ENCODE peak calls at places on chromosomes 11 and 22, in four cellular contexts. D is IMR-90, T is fibroblast of lung, R is Caco-2. B is an unnamed sample.

GRCh38 chr22:27251563-27251962 is 550.0 kb downstream of the MN1 start:
- DNase-seq in D (no peak), T (no peak), R (no peak), B (no peak)

GRCh38 chr22:38504731-38505594 is 1.1 kb downstream of the DDX17 start:
- DNase-seq in D (peak), T (peak), R (peak), B (peak)

GRCh38 chr11:65356394-65356972 is 1.9 kb downstream of the TIGD3 start:
- DNase-seq in D (no peak), T (no peak), R (no peak), B (no peak)

GRCh38 chr11:9787260-9787659 is 123.4 kb downstream of the SWAP70 start:
- DNase-seq in D (no peak), T (peak), R (no peak), B (peak)

GRCh38 chr11:70603756-70604211 is 205.5 kb downstream of the CTTN start:
- DNase-seq in D (no peak), T (no peak), R (no peak), B (peak)

GRCh38 chr11:100467821-100468508 is 219.1 kb upstream of the ARHGAP42 start:
- DNase-seq in D (no peak), T (no peak), R (no peak), B (no peak)

GRCh38 chr11:44987506-44987905 is 36.8 kb upstream of the TP53I11 start:
- DNase-seq in D (no peak), T (no peak), R (no peak), B (no peak)

GRCh38 chr22:25492162-25492561 is 72.3 kb upstream of the GRK3 start:
- DNase-seq in D (no peak), T (no peak), R (no peak), B (no peak)

GRCh38 chr11:69892237-69892985 is 73.2 kb upstream of the FGF3 start:
- DNase-seq in D (no peak), T (no peak), R (no peak), B (no peak)

GRCh38 chr11:6703247-6704063 is 20.3 kb upstream of the MRPL17 start:
- DNase-seq in D (peak), T (peak), R (peak), B (peak)

GRCh38 chr22:47591709-47592108 is 829.3 kb downstream of the TBC1D22A start:
- DNase-seq in D (no peak), T (no peak), R (no peak), B (no peak)

GRCh38 chr11:124446926-124447325 is 1.4 kb upstream of the OR8B8 start:
- DNase-seq in D (peak), T (peak), R (no peak), B (no peak)

GRCh38 chr11:113048820-113049555 is 87.8 kb downstream of the NCAM1 start:
- DNase-seq in D (no peak), T (peak), R (no peak), B (peak)

GRCh38 chr11:113849713-113850112 is 25.7 kb downstream of the USP28 start:
- DNase-seq in D (no peak), T (no peak), R (no peak), B (no peak)

GRCh38 chr11:117511981-117512448 is 184.4 kb downstream of the CEP164 start:
- DNase-seq in D (no peak), T (no peak), R (peak), B (no peak)

GRCh38 chr11:129453293-129453721 is 77.7 kb downstream of the BARX2 start:
- DNase-seq in D (no peak), T (no peak), R (no peak), B (no peak)

GRCh38 chr22:39234867-39235687 is 9.7 kb downstream of the PDGFB start:
- DNase-seq in D (no peak), T (no peak), R (no peak), B (no peak)

GRCh38 chr22:26580240-26580962 is 9.5 kb downstream of the TPST2 start:
- DNase-seq in D (no peak), T (no peak), R (no peak), B (no peak)

GRCh38 chr22:26770624-26771023 is 113.2 kb downstream of the MIAT start:
- DNase-seq in D (peak), T (peak), R (no peak), B (peak)

GRCh38 chr11:65854161-65854592 is 3.8 kb downstream of the CFL1 start:
- DNase-seq in D (no peak), T (no peak), R (peak), B (no peak)

GRCh38 chr11:122793500-122793899 is 44.8 kb upstream of the CRTAM start:
- DNase-seq in D (peak), T (no peak), R (no peak), B (no peak)

GRCh38 chr11:846496-847098 is 3.9 kb downstream of the TSPAN4 start:
- DNase-seq in D (peak), T (no peak), R (no peak), B (peak)

GRCh38 chr11:107050126-107050525 is 31.9 kb upstream of the GUCY1A2 start:
- DNase-seq in D (no peak), T (peak), R (no peak), B (no peak)

GRCh38 chr11:114263510-114264170 is 32.6 kb upstream of the NNMT start:
- DNase-seq in D (no peak), T (no peak), R (no peak), B (no peak)

GRCh38 chr11:8087185-8087584 is 6.2 kb downstream of the TUB start:
- DNase-seq in D (no peak), T (no peak), R (no peak), B (no peak)

GRCh38 chr11:8086571-8086970 is 5.6 kb downstream of the TUB start:
- DNase-seq in D (no peak), T (no peak), R (no peak), B (no peak)

GRCh38 chr11:8084352-8084751 is 3.3 kb downstream of the TUB start:
- DNase-seq in D (no peak), T (no peak), R (no peak), B (no peak)

GRCh38 chr11:8085006-8085645 is 4.1 kb downstream of the TUB start:
- DNase-seq in D (no peak), T (no peak), R (no peak), B (no peak)

DNA sequence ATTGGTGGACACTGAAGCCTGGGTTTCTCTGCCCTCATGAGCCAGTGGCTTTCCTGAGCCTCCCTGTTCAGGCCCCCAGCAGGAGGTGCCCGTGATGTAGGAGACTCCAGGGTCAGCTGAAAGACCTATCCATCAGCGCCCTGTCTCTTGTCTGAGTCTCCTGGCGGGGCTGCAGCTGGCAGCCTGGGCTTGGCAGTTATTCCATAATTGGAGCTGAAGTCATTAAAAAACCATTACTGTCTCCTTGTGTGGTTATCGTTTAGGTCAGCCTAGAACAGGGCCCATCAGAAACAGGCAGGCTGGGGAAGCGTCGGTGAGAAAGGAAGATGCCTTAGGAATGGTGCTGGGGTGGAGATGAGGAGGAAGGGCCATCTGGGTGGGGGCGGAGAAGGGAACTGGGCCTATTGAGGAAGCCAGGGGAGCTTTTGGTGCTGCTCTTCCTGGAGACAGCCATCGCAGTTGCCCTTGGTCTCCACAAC is 5.0 kb downstream of the TUB start:
- DNase-seq in D (peak), T (peak), R (no peak), B (no peak)
- TF ChIP-seq CTCF in D (no peak), T (no peak), R (no peak), B (no peak)

GRCh38 chr11:33052241-33052640 is 12.9 kb downstream of the TCP11L1 start:
- DNase-seq in D (no peak), T (no peak), R (no peak), B (no peak)
- H3K4me3 ChIP-seq in D (no peak), T (no peak), R (no peak), B (no peak)

GRCh38 chr11:2737876-2738275 is 38.1 kb upstream of the KCNQ1OT1 start:
- DNase-seq in D (no peak), T (peak), R (no peak), B (peak)

GRCh38 chr11:2738551-2739431 is 39.0 kb upstream of the KCNQ1OT1 start:
- DNase-seq in D (no peak), T (no peak), R (no peak), B (no peak)

GRCh38 chr11:2735053-2735589 is 35.3 kb upstream of the KCNQ1OT1 start:
- DNase-seq in D (no peak), T (no peak), R (no peak), B (no peak)

GRCh38 chr11:2736577-2737225 is 36.9 kb upstream of the KCNQ1OT1 start:
- DNase-seq in D (no peak), T (no peak), R (no peak), B (no peak)

GRCh38 chr11:2737226-2737590 is 37.4 kb upstream of the KCNQ1OT1 start:
- DNase-seq in D (no peak), T (no peak), R (no peak), B (no peak)
- TF ChIP-seq CTCF in D (no peak), T (no peak), R (no peak), B (no peak)

DNA sequence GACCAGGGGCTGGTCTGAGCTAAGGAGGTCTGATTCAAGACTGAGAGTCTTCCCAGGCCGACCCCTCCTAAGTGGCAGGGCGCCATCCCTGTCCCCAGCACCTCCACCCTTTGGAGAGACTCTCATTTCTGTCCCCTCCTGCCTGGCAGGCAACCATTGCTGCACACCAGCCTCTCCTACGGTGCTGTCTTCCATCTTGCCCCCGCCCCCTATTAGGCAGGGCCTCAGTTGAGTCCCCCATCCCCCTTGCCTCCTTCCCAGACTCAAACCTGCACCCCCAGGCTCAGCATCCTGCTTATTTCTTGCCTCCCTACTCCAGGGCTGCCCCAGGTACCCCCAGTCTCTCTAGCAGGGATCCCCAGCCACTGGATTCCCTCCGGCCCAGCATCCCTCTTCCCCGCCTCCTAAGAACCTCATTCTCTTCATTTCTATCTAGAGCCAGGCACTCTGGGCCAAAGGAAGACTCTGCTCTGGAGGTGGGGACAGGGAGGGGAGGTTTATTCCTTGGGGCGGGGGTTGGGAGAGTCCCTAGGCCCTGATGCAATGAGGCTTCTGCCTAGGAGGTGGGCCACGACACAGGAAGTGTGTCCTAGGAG is 1.7 kb upstream of the RCOR2 start:
- DNase-seq in D (no peak), T (no peak), R (no peak), B (peak)
- H3K4me3 ChIP-seq in D (no peak), T (no peak), R (no peak), B (no peak)

DNA sequence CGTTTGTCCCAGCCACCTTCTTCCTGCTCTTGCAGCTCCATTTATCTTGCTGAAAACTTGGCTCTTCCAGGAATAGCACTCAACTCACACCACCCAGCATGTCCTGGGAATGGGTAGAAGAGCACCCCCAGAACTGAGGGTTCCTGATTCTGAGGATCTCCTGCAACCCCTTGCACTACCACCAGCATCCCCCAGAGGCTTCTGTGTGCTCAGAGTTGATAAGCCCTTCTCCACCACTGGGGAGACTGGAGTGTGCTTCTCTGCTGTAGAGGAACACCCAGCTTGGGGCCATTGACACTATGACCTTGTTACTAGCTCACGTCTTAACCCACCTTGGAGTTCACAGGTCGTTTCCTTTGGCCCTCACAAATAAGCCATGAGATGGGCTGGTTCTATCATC is 121.0 kb downstream of the GRIK4 start:
- DNase-seq in D (no peak), T (no peak), R (peak), B (no peak)
- TF ChIP-seq CTCF in D (no peak), T (peak), R (peak), B (peak)

DNA sequence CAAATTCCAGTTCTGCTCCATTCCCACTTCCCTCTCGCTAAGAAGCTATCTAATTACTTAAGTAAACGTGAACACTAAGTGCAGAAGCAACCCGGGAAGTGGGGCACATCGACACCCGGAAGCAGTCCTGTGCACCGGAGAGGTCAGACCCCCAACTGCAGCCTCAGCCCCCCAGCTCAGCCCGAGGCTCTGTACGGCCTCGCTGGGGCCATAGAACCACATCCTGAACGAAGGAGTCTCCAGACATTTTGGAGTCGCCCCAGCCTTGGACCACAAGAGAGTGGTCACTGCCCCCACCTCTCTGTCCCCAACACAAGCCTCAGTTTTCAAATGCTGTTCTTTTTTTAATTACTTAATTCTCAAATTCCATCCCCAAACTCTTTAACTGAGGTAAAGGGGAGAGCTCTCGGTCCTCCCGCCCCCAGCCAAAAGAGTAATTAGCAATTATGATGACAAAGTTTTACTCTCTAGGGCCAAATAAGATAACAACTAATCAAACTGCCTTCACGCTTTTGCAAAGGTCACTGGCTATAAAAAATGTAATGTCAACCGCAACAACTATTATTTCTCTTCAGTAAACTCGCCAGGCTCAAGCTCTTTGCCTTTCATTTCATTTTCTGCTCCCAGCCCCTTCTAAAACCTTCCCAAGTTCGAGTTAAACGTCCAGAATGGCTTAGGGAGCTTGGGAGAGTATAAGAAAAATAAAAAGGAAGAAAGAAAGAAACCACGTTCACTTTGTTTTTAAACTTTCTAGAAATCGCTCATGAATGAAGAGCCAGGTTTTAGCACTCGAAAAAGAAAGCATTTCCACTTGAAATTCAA is 2.2 kb downstream of the PAX6 start:
- DNase-seq in D (no peak), T (peak), R (no peak), B (no peak)
- H3K4me3 ChIP-seq in D (no peak), T (no peak), R (no peak), B (no peak)

DNA sequence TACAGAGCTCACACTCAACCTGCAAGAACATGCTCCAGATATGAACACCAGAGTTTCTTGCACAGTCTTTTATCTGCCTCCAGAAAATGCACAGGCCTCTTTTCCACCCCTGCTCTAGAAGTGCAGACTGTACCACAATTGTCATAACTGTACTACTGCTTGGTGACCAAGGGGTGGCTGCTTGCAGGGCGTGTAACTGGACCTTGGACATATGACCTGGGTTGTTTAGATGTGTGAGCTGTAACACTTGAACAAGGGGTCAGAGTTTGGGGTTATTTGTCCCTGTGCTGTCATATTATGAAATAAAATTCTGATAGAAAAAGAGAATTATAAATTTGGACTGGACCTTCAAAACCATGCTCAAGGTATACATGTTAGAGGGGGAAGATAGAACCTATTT is 1185.5 kb downstream of the FAM181B start:
- DNase-seq in D (no peak), T (no peak), R (no peak), B (no peak)
- TF ChIP-seq CTCF in D (no peak), T (no peak), R (no peak), B (no peak)

DNA sequence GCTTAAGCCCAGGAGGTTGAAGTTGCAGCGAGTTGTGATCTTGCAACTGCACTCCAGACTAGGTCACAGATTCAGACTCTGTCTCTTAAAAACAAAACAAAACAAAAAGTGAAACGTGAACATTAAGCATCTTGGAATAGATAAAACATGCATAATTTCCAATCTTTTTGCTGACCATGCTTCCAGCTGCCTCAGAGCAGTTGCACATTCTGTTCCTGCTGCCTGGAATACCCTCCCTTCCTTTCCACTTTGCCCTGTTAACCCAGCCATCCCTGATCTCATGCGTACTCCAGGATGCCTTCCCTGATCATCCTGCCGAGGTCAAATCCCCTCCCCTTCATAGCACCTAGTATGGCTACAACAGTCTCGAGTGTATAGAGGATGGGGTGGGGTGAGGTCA is 685 bp upstream of the CCDC88B start:
- DNase-seq in D (no peak), T (no peak), R (no peak), B (no peak)
- H3K4me3 ChIP-seq in D (no peak), T (no peak), R (no peak), B (no peak)

DNA sequence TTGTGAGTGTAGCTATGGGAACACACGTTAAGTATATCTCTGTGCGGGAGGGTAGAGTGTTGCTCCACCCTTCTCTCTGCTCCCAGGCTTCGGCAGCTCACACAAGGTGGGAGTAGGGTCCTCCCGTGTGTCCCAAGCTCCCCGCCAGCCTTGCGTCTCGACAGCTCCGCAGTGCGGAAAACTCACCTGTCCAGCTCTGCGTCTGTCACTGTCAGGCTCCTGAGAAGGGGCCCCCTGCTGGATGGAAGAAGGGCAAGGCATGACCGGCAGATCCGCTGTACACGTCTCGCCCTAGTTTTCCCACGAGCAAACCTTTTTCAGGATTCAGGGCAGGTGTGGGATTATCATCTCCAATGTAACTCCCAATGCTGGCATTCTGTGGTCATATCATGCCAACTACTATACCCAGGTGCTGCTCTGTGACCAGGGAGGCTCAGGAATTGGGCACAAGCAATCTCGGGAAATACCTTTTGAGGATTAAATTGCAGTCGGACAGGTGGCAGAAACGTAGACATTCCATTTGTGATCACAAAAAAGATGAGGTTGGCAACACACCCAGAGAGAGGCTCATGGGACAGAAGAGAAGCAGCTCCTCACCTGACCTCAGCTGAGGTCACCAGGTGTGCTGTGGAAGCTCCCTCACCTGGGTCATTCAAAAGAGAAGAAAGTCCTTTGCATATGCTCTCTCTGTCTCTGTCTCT is 314.0 kb upstream of the B3GAT1 start:
- DNase-seq in D (no peak), T (no peak), R (peak), B (no peak)
- TF ChIP-seq CTCF in D (no peak), T (no peak), R (peak), B (no peak)

B was measured in AG10803.